ENCODE peak calls at places on chromosomes 5 and 9, in four cellular contexts. G is GM23248, H is GM23338, L is neural progenitor cell. Q is an unnamed sample. For H3K4me1, the result is how much of the 10 kb centered on the place peaks cover.

GRCh38 chr9:121561385-121562222 is 62.0 kb upstream of the GGTA1 start:
- DNase-seq in G (no peak), H (no peak), L (no peak), Q (no peak)

GRCh38 chr5:102627311-102627710 is 127.8 kb upstream of the PAM start:
- DNase-seq in G (peak), H (no peak), L (no peak), Q (no peak)

GRCh38 chr5:146103594-146103993 is 1.8 kb downstream of the PLAC8L1 start:
- DNase-seq in G (no peak), H (no peak), L (no peak), Q (peak)

GRCh38 chr9:37229455-37229854 is 109.1 kb downstream of the ZCCHC7 start:
- DNase-seq in G (no peak), H (no peak), L (no peak), Q (no peak)

GRCh38 chr9:22079873-22080341 is 70.8 kb upstream of the CDKN2B start:
- DNase-seq in G (peak), H (no peak), L (no peak), Q (no peak)

GRCh38 chr5:176891331-176891958 is 7.7 kb downstream of the HK3 start:
- DNase-seq in G (no peak), H (no peak), L (no peak), Q (no peak)

GRCh38 chr5:133820516-133820915 is 147.9 kb downstream of the C5orf15 start:
- DNase-seq in G (no peak), H (no peak), L (no peak), Q (no peak)

GRCh38 chr5:5605170-5605764 is 182.8 kb downstream of the ICE1 start:
- DNase-seq in G (no peak), H (no peak), L (no peak), Q (no peak)

GRCh38 chr9:121960665-121961064 is 132.4 kb downstream of the TTLL11 start:
- DNase-seq in G (no peak), H (no peak), L (peak), Q (no peak)

GRCh38 chr5:13624283-13625074 is 320.0 kb downstream of the DNAH5 start:
- DNase-seq in G (no peak), H (no peak), L (no peak), Q (no peak)

GRCh38 chr5:107894361-107894760 is 223.6 kb upstream of the EFNA5 start:
- DNase-seq in G (peak), H (no peak), L (no peak), Q (no peak)

GRCh38 chr9:88991066-88992030 is at the start of gene S1PR3:
- DNase-seq in G (peak), H (peak), L (peak), Q (peak)

GRCh38 chr9:4301971-4302427 is 2.1 kb upstream of the GLIS3 start:
- DNase-seq in G (peak), H (no peak), L (no peak), Q (peak)

GRCh38 chr5:33370135-33370472 is 70.7 kb upstream of the TARS1 start:
- DNase-seq in G (peak), H (no peak), L (no peak), Q (no peak)

GRCh38 chr5:13574634-13575033 is 369.9 kb downstream of the DNAH5 start:
- DNase-seq in G (no peak), H (no peak), L (no peak), Q (no peak)

DNA sequence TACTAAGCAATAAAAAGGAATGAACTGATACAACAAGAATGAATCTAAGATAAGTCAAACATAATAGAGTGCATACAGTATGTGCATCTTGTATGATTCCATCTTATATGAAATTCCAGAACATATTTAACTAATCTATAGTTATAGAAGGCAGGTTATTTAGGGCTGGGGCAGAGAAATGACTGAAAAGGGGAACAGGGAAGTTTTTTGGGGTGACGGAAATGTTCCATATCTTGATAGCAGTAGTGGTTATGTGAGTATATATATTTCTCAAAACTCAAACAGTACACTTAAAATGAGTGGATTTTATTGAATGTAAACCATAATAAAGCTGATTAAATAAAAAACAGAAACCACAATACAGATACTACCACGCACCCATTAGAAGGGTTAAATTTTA is 24.6 kb downstream of the FBXW11 start:
- DNase-seq in G (no peak), H (no peak), L (no peak), Q (no peak)
- H3K4me1 ChIP-seq in G (under half), H (half or more), L (under half), Q (under half)

GRCh38 chr9:70385423-70385822 is 29.0 kb downstream of the KLF9 start:
- DNase-seq in G (no peak), H (no peak), L (no peak), Q (no peak)
- TF ChIP-seq EZH2phosphoT487 in G (no peak), H (no peak), L (no peak), Q (no peak)

DNA sequence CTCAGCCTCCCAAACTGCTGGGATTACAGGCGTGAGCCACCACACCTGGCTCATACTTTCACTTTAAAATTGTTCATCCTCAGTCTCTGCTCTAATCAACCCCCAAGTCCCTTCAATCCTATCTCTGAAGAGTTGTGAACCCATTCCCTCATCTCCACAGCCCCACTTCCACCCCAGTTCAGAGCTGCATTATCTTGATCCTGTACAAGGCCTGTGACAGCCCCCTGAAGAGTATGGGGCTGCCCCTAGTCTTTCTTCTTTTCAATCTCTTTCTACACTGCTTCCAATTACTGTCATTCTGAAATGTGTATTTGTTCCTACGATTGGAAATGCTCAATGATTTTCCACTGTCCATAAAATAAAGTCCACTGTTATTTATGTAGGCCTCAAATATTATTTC is 588.3 kb downstream of the RAB3C start:
- DNase-seq in G (no peak), H (no peak), L (no peak), Q (no peak)
- H2AFZ ChIP-seq in G (no peak), H (no peak), L (no peak), Q (no peak)

GRCh38 chr9:113578877-113579269 is 115.3 kb downstream of the RGS3 start:
- DNase-seq in G (peak), H (no peak), L (no peak), Q (peak)

GRCh38 chr9:113581865-113582697 is 118.6 kb downstream of the RGS3 start:
- DNase-seq in G (peak), H (no peak), L (no peak), Q (no peak)

GRCh38 chr9:113579270-113580040 is 115.9 kb downstream of the RGS3 start:
- DNase-seq in G (peak), H (no peak), L (no peak), Q (no peak)

GRCh38 chr9:113580954-113581311 is 117.4 kb downstream of the RGS3 start:
- DNase-seq in G (no peak), H (no peak), L (no peak), Q (no peak)

DNA sequence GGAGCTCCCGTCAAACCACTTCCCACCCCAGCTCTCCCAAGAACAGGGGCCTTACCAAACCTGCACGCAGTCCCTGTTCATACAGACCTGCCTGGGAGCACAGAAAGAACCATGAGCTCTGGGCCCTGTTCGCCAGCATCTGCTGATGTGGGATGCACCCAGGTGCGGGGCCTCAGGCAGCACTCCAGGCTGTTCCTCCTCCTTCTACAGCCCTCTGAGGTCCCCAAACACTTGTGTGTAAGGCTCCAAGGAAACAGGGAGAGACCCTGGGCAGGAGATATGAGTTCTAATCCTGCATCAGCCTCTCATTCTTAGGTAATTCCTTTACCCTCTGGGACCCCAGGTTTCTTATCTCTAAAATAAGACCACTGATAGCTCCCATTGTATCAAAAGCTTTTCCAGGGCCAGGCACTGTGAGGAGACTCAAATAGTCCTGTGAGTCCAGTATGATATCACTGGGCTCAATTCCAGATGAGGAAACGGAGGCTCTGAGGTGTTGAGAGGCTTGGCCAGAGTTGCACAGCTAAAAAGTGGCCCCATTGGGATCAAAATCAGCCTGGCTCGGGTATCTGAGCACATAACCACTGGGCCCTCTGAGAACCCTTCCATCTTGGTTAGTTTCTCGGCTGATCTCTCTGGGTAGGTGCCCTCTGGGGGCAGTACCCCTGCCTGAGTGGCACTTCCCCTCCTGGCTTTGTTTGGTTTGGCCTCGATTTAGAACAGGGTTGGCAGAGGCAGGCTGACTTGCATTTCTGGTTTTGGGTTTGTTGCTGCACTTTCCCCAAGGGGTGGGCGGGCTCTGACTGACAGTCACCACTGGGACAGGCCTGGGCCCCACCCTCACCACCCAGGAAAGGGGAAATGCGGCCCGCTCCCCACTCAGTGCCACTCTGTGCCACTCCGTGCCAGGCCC is 116.8 kb downstream of the RGS3 start:
- DNase-seq in G (peak), H (no peak), L (no peak), Q (no peak)
- H3K4me1 ChIP-seq in G (half or more), H (under half), L (under half), Q (under half)

GRCh38 chr9:76373777-76374474 is 20.3 kb downstream of the RFK start:
- DNase-seq in G (no peak), H (no peak), L (no peak), Q (no peak)

GRCh38 chr9:76372345-76372744 is 21.9 kb downstream of the RFK start:
- DNase-seq in G (no peak), H (no peak), L (no peak), Q (no peak)

GRCh38 chr9:76371901-76372300 is 22.3 kb downstream of the RFK start:
- DNase-seq in G (peak), H (no peak), L (no peak), Q (no peak)

GRCh38 chr9:76374702-76375543 is 19.3 kb downstream of the RFK start:
- DNase-seq in G (peak), H (peak), L (peak), Q (peak)

DNA sequence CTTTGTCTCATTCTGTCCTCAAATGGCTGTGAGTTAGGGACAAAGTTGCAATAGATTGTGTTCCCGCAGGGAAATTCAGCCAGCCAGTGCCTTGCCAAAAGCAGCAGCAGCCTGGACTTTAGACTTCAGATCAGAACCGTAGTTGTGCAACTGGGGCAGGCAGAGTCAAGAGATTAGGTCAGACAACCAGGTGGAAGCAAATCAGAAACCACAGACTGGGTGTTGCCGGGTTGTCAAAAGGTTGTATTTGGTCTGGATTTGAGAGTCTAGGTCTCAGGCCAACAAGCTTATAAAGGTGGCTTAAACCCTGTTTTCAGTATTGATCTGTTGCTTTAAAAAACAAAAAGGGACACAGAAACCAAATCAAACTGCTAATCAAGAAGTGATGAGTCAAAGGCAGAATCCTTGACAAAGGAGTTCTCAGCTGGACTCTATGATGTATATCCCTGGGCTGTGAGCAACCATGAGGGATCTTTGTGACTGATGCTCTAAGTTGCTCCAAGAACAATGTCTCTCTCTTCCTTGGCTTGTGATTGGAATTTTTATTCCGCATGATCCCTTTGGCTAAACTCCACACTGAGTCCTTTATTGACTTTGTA is 21.0 kb downstream of the RFK start:
- DNase-seq in G (peak), H (no peak), L (no peak), Q (peak)
- TF ChIP-seq EZH2phosphoT487 in G (no peak), H (no peak), L (no peak), Q (no peak)

DNA sequence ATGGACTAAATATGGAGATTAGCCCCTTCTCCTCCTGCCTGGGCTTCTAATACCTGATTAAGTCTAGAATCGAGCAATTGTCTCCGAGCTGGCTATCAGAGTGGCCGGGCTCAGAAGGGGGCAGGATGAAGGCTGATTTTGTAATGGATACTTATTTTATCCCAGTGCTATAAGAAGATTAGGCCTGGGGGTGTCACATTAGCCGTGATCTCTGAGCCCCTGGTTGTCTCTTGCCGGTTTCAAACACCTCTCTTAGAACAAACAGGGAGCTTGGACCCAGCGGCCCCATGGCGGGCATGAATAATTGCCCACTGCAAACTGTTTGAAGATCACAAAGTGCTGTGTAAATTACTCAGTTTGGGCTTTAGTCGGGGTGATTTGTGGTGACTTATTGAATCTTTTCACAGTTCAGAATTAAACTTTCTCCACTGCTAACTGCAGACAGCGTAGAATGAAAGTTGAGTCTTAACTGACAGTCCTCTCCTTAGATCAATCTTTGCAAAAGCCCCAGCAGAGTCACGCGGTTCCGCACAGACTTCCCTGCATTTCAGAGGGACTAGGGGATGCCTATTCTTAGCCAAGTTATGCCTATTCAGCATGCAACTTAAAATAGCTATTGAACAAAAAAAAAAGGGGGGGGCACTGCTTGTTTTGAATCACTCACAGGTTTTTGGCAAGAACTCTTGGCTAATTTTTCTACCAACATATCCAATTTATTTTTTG is 200.6 kb upstream of the IRX1 start:
- DNase-seq in G (no peak), H (no peak), L (peak), Q (no peak)
- H2AFZ ChIP-seq in G (no peak), H (peak), L (no peak), Q (no peak)

GRCh38 chr5:19099195-19099594 is 888.8 kb downstream of the CDH18 start:
- DNase-seq in G (no peak), H (no peak), L (no peak), Q (no peak)

DNA sequence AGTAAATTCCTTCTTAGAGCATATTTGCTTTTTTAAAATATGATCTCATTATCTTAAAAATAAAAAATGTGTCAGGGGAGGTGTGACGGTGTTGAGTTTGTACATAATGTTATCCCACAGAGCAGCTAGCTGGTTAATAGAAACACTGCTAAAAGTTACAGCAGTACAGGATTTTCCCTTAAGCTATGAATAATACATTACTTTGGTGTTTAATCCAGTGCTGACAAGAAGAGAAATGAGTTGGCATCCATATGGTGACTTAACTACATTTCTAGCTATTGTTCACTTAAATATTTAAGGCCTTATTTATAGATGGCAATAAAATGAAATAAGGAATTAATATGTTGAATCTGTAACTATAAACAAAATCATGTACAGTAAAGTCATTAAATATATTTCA is 883.0 kb downstream of the CDH18 start:
- DNase-seq in G (no peak), H (no peak), L (no peak), Q (no peak)
- H3K4me1 ChIP-seq in G (under half), H (under half), L (under half), Q (under half)

Q was measured in hepatocyte.